ENCODE peak calls at places on chromosomes 7 and 10, in four cellular contexts. C is body of pancreas, U is cardiac fibroblast, E is Panc1. P is an unnamed sample.

GRCh38 chr7:158648787-158649186 is 55.8 kb downstream of the NCAPG2 start:
- DNase-seq in C (no peak), U (peak), E (no peak), P (no peak)

GRCh38 chr10:27319752-27320561 is 79.4 kb upstream of the ACBD5 start:
- DNase-seq in C (peak), U (peak), E (no peak), P (no peak)

GRCh38 chr7:41024126-41024525 is 678.8 kb downstream of the INHBA start:
- DNase-seq in C (no peak), U (no peak), E (no peak), P (no peak)

GRCh38 chr7:131071786-131072504 is 255.7 kb upstream of the MKLN1 start:
- DNase-seq in C (peak), U (peak), E (no peak), P (no peak)

GRCh38 chr10:13219685-13220670 is 14.2 kb downstream of the UCMA start:
- DNase-seq in C (no peak), U (no peak), E (peak), P (peak)

GRCh38 chr10:95445223-95445836 is 115.8 kb downstream of the SORBS1 start:
- DNase-seq in C (peak), U (peak), E (peak), P (peak)

GRCh38 chr10:33483124-33483794 is 148.8 kb upstream of the NRP1 start:
- DNase-seq in C (no peak), U (no peak), E (no peak), P (no peak)

GRCh38 chr7:66263936-66264335 is 58.8 kb downstream of the TPST1 start:
- DNase-seq in C (no peak), U (no peak), E (no peak), P (no peak)

GRCh38 chr10:99520040-99520803 is 12.5 kb upstream of the NKX2-3 start:
- DNase-seq in C (no peak), U (no peak), E (no peak), P (no peak)

GRCh38 chr10:57314046-57314445 is 953.0 kb upstream of the ZWINT start:
- DNase-seq in C (no peak), U (no peak), E (no peak), P (no peak)

GRCh38 chr7:139697031-139697430 is 80.8 kb downstream of the HIPK2 start:
- DNase-seq in C (no peak), U (no peak), E (no peak), P (no peak)

GRCh38 chr7:37092548-37092947 is 356.1 kb downstream of the ELMO1 start:
- DNase-seq in C (no peak), U (no peak), E (no peak), P (no peak)

GRCh38 chr7:124155400-124156022 is 122.6 kb upstream of the TMEM229A start:
- DNase-seq in C (no peak), U (peak), E (no peak), P (no peak)

GRCh38 chr7:44221231-44221791 is 20.5 kb downstream of the YKT6 start:
- DNase-seq in C (peak), U (peak), E (no peak), P (no peak)

GRCh38 chr7:95470452-95470851 is 15.3 kb upstream of the ASB4 start:
- DNase-seq in C (peak), U (peak), E (no peak), P (no peak)

GRCh38 chr10:114486938-114487814 is 82.9 kb upstream of the AFAP1L2 start:
- DNase-seq in C (no peak), U (no peak), E (no peak), P (peak)

DNA sequence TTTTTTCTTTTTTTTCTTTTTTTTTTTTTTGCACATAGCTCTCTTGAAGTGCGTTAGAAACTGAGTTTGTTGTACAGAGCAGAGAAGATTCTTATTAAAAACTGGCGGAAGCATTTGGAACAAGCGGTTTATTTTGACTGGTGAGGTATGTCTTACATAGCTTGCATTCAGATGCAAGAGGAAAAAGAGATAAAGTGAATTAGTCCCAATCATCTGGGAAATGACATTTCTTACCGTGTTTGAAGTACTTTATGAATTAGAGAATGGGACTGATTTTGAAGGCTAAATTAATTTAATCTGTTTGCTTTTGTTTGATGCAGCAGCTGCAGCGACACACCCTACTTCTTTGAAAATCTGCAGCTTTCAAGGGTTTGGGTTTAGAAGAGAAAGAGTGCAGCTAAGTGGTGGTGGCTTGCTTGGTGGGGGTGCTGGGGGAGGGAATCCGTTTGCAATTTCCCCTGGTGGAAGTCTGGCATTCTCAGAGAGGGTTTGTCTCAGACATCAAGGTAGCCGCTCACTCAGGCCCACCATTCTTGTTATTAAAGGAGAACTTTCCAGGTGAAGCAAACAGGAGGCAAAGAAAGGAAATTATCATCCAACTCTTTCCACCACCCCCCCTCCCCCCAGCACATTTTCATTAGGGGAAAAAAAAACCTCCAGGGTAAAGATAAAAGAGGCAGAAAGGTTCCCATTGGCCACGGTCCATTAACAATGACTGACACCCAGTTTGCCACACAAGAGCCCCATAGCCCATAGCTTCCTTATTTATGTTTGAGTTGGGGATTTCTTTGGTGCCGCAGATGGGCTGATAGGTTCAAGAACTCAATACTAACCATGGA is 231.7 kb downstream of the SKIDA1 start:
- DNase-seq in C (no peak), U (peak), E (no peak), P (no peak)
- H3K4me3 ChIP-seq in C (no peak), U (no peak), E (peak), P (peak)

DNA sequence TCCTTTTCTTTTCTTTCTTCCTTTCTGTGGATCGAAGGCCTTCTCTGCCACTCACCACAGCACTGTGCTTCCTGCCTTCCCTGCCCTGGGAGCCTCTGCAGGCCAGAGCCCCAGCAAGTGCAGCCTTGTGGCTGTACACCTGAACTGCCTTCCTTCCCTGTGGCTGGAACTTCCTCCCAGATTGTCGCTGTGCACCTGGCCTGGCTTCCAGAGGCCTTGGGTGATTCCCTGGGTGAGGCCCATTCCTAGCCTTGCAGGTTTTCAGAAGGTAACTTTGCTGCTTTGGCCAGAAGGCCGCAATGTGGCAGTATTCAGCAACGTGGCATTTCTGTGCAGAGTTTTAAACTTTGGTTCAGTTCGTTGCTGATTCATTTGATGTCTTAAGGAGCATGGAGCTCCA is 50.1 kb upstream of the RASGEF1A start:
- DNase-seq in C (no peak), U (no peak), E (no peak), P (no peak)
- TF ChIP-seq CTCF in C (no peak), U (no peak), E (no peak), P (no peak)

DNA sequence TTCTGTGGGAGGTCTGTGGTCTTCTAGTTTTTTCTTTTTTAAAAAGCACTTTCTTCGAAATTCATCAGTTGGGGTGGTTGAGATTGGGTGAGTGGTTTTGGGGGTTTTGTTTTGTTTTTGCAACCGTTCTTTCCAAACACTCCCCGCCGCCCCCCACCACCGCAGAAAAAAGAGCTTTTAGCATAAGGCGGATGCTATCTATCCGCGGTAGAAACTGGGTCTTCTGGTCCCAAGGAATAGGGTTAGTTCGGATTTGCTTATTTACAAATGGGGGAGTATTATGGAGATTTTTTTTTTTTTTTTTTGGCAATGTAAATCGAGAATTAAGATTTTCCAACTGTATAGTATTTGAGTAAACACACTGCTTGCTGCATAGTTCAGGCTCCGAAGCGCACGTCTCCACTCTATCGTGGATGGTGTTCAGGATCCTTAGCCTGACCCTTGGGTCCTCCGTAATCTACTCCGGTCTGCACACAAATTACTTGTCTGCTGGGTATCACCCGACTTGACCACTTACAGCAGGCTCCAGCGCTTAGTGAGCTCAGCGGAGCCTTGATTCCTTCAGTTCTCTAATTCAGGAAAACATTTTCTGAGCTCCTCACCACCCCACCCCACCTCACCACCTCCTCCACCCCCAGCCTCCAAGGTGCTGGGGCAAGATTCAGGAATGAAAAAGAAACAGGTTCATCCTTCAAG is 757 bp upstream of the NRCAM start:
- DNase-seq in C (no peak), U (no peak), E (no peak), P (no peak)
- H3K4me3 ChIP-seq in C (peak), U (peak), E (no peak), P (no peak)

DNA sequence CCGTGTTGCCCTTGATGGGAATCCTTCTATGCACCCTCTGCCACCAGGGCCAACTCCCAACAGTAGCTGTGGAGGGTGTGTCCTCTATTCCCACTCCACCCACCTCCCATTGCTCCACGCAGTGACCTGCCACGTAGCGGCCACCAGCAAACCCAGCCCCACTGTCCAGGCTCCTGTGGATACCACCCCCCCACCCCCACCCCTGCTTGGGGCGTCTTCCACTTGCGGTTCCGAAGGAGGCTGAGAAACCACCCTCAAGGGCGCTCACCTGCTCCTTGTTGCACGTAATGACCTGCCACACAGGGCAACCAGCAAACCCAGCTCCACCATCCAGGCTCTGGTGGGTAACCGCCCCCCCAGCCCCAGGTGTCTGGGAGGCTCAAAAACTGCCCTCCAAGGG is 72.0 kb downstream of the DIP2C start:
- DNase-seq in C (no peak), U (no peak), E (no peak), P (no peak)
- TF ChIP-seq CTCF in C (no peak), U (no peak), E (no peak), P (no peak)

GRCh38 chr10:129417164-129417563 is 49.9 kb upstream of the MGMT start:
- DNase-seq in C (no peak), U (peak), E (no peak), P (peak)
- H3K4me3 ChIP-seq in C (no peak), U (no peak), E (no peak), P (no peak)